ENCODE peak calls at places on chromosomes 16 and 17, in ten cellular contexts. W is naive thymus-derived CD4-positive, alpha-beta T cell; S is WTC11; X is upper lobe of right lung; E is AG09309; Q is fibroblast of mammary gland; R is effector memory CD8-positive, alpha-beta T cell; T is IMR-90; A is COR-L47; D is GM12892. O is an unnamed sample.

GRCh38 chr17:76273923-76274558 is 8.9 kb downstream of the UBALD2 start:
- DNase-seq in R (no peak), X (peak), A (no peak), T (no peak), Q (no peak), W (peak), S (no peak), D (no peak), E (no peak), O (no peak)

GRCh38 chr17:50044483-50044882 is 11.4 kb upstream of the ITGA3 start:
- DNase-seq in E (no peak), X (no peak), A (no peak), Q (no peak), W (no peak), S (no peak), R (no peak), T (no peak), D (no peak), O (no peak)

GRCh38 chr17:34556384-34556783 is 23.0 kb upstream of the TMEM132E start:
- DNase-seq in S (peak), T (peak), A (no peak), W (no peak), E (no peak), X (no peak), Q (peak), R (no peak), D (no peak), O (no peak)

GRCh38 chr16:3266873-3267537 is 10.6 kb upstream of the MEFV start:
- DNase-seq in R (no peak), S (no peak), D (no peak), Q (peak), X (no peak), W (no peak), T (peak), E (peak), A (peak), O (no peak)

GRCh38 chr17:59406278-59406677 is 74.8 kb downstream of the YPEL2 start:
- DNase-seq in Q (no peak), W (no peak), A (no peak), T (no peak), S (no peak), X (no peak), D (no peak), R (no peak), E (no peak), O (no peak)

GRCh38 chr17:41967141-41967920 is 736 bp downstream of the CNP start:
- DNase-seq in T (no peak), S (peak), R (no peak), E (no peak), X (no peak), Q (peak), D (peak), A (no peak), W (peak), O (no peak)

GRCh38 chr17:17141860-17142552 is 64.1 kb downstream of the PLD6 start:
- DNase-seq in D (peak), E (no peak), A (no peak), S (peak), R (peak), Q (peak), W (peak), X (no peak), T (peak), O (no peak)

GRCh38 chr16:56609463-56609921 is 1.1 kb downstream of the MT2A start:
- DNase-seq in Q (peak), D (peak), W (peak), R (peak), A (peak), E (peak), S (no peak), X (no peak), T (peak), O (no peak)

GRCh38 chr17:62718420-62718819 is 89.7 kb downstream of the MARCHF10 start:
- DNase-seq in R (no peak), E (no peak), Q (peak), A (no peak), W (no peak), X (no peak), S (no peak), D (no peak), T (peak), O (peak)

GRCh38 chr17:36839256-36839655 is 98.0 kb upstream of the LHX1 start:
- DNase-seq in R (no peak), W (no peak), X (no peak), S (no peak), Q (no peak), E (no peak), A (no peak), T (no peak), D (no peak), O (no peak)

GRCh38 chr17:62165378-62165722 is 100.3 kb upstream of the MED13 start:
- DNase-seq in A (no peak), Q (no peak), R (no peak), D (no peak), W (no peak), E (no peak), T (no peak), S (no peak), X (no peak), O (no peak)